ENCODE peak calls at places on chromosome 6, in four cellular contexts. J is AG04450, Z is MM.1S, S is HFFc6. I is an unnamed sample.

GRCh38 chr6:146543940-146544661 is 468 bp downstream of the RAB32 start:
- DNase-seq in Z (no peak), S (peak; percentile 36), J (no peak), I (peak; percentile 41)

GRCh38 chr6:30770164-30770563 is 25.8 kb upstream of the IER3 start:
- DNase-seq in J (no peak), Z (no peak), S (peak; percentile 74), I (peak; percentile 38)

GRCh38 chr6:150004101-150004782 is 21.1 kb downstream of the RAET1L start:
- DNase-seq in Z (peak; percentile 60), J (no peak), S (no peak), I (no peak)

GRCh38 chr6:110415297-110415916 is at the start of gene DDO:
- DNase-seq in J (no peak), S (peak; percentile 48), Z (peak; percentile 40), I (no peak)

GRCh38 chr6:14732845-14733757 is 512.8 kb upstream of the JARID2 start:
- DNase-seq in S (peak; percentile 79), Z (no peak), J (no peak), I (peak; percentile 94)

GRCh38 chr6:28589234-28589951 is 63.7 kb downstream of the GPX5 start:
- DNase-seq in S (peak; percentile 98), Z (peak; percentile 85), J (peak; percentile 74), I (peak; percentile 94)

GRCh38 chr6:82263916-82264315 is 16.4 kb upstream of the IBTK start:
- DNase-seq in S (no peak), Z (no peak), J (no peak), I (no peak)

GRCh38 chr6:166629628-166630027 is 2.6 kb upstream of the RPS6KA2 start:
- DNase-seq in S (peak; percentile 53), J (no peak), Z (no peak), I (no peak)

GRCh38 chr6:148193063-148193680 is 149.5 kb upstream of the SASH1 start:
- DNase-seq in S (no peak), J (no peak), Z (no peak), I (peak; percentile 93)

GRCh38 chr6:149079911-149080501 is 237.5 kb upstream of the TAB2 start:
- DNase-seq in Z (no peak), J (no peak), S (peak; percentile 36), I (peak; percentile 65)

GRCh38 chr6:52538921-52539354 is 37.9 kb downstream of the TRAM2 start:
- DNase-seq in Z (no peak), J (no peak), S (peak; percentile 78), I (no peak)

GRCh38 chr6:132959927-132960326 is 145.6 kb downstream of the RPS12 start:
- DNase-seq in Z (no peak), J (no peak), S (no peak), I (no peak)

GRCh38 chr6:109793793-109794192 is 102.7 kb downstream of the FIG4 start:
- DNase-seq in S (peak; percentile 95), Z (no peak), J (peak; percentile 73), I (peak; percentile 96)

GRCh38 chr6:25296217-25296905 is 17.2 kb downstream of the CARMIL1 start:
- DNase-seq in Z (no peak), J (no peak), S (no peak), I (no peak)

GRCh38 chr6:69901361-69901760 is 35.0 kb downstream of the COL19A1 start:
- DNase-seq in J (no peak), S (no peak), Z (no peak), I (no peak)

GRCh38 chr6:149049230-149049629 is 268.3 kb upstream of the TAB2 start:
- DNase-seq in Z (no peak), S (peak; percentile 21), J (no peak), I (peak; percentile 51)

GRCh38 chr6:35428421-35429149 is 23.6 kb upstream of the FANCE start:
- DNase-seq in Z (no peak), J (no peak), S (no peak), I (no peak)

GRCh38 chr6:128519931-128520435 is 416 bp downstream of the PTPRK start:
- DNase-seq in Z (peak; percentile 42), S (no peak), J (no peak), I (peak; percentile 73)

GRCh38 chr6:56752009-56752408 is 109.3 kb upstream of the DST start:
- DNase-seq in S (peak; percentile 77), J (no peak), Z (no peak), I (peak; percentile 62)

GRCh38 chr6:134065706-134066105 is 13.3 kb upstream of the SLC2A12 start:
- DNase-seq in S (peak; percentile 12), J (no peak), Z (peak; percentile 35), I (peak; percentile 51)

GRCh38 chr6:8131265-8131897 is 29.0 kb upstream of the EEF1E1 start:
- DNase-seq in Z (peak; percentile 63), J (peak; percentile 39), S (peak; percentile 61), I (peak; percentile 68)

GRCh38 chr6:101397199-101397598 is 3.7 kb downstream of the GRIK2 start:
- DNase-seq in J (no peak), Z (no peak), S (no peak), I (peak; percentile 59)

GRCh38 chr6:111207141-111207858 is 120.0 kb downstream of the SLC16A10 start:
- DNase-seq in J (no peak), S (no peak), Z (no peak), I (peak; percentile 64)

GRCh38 chr6:64013061-64013410 is 377.4 kb downstream of the PHF3 start:
- DNase-seq in J (no peak), Z (no peak), S (no peak), I (no peak)

GRCh38 chr6:166009385-166010031 is 158.1 kb downstream of the TBXT start:
- DNase-seq in S (no peak), J (no peak), Z (no peak), I (no peak)

GRCh38 chr6:25706314-25707014 is 48.1 kb upstream of the SLC17A4 start:
- DNase-seq in Z (no peak), J (no peak), S (no peak), I (peak; percentile 51)

GRCh38 chr6:44377971-44378370 is 9.5 kb upstream of the CDC5L start:
- DNase-seq in J (no peak), S (no peak), Z (no peak), I (peak; percentile 28)

GRCh38 chr6:33205172-33206026 is 944 bp downstream of the HSD17B8 start:
- DNase-seq in J (no peak), S (peak; percentile 52), Z (peak; percentile 29), I (peak; percentile 76)

GRCh38 chr6:25875563-25875905 is 1.5 kb upstream of the SLC17A3 start:
- DNase-seq in Z (no peak), S (no peak), J (no peak), I (no peak)

GRCh38 chr6:106872044-106872443 is 102.5 kb downstream of the CD24 start:
- DNase-seq in S (no peak), Z (no peak), J (no peak), I (peak; percentile 83)

GRCh38 chr6:21665436-21666199 is 72.1 kb downstream of the SOX4 start:
- DNase-seq in Z (no peak), S (no peak), J (no peak), I (no peak)

GRCh38 chr6:110813813-110814487 is 1.3 kb downstream of the CDK19 start:
- DNase-seq in J (no peak), S (no peak), Z (no peak), I (peak; percentile 22)

GRCh38 chr6:28497893-28498292 is 17.7 kb downstream of the GPX6 start:
- DNase-seq in S (no peak), J (no peak), Z (no peak), I (no peak)

GRCh38 chr6:36852481-36853147 is 13.4 kb upstream of the CPNE5 start:
- DNase-seq in Z (no peak), S (peak; percentile 86), J (no peak), I (peak; percentile 72)
- TF ChIP-seq CTCF in Z (no peak), S (peak; percentile 45), J (peak; percentile 5), I (no peak)

GRCh38 chr6:169324661-169325459 is 71.2 kb upstream of the THBS2 start:
- DNase-seq in J (no peak), Z (no peak), S (no peak), I (no peak)
- TF ChIP-seq CTCF in J (no peak), Z (no peak), S (no peak), I (no peak)

GRCh38 chr6:157990321-157991066 is 8.8 kb downstream of the SYNJ2 start:
- DNase-seq in J (no peak), Z (no peak), S (no peak), I (no peak)

GRCh38 chr6:157991067-157991432 is 9.4 kb downstream of the SYNJ2 start:
- DNase-seq in J (no peak), S (no peak), Z (no peak), I (no peak)

GRCh38 chr6:157987788-157988699 is 6.4 kb downstream of the SYNJ2 start:
- DNase-seq in J (no peak), S (no peak), Z (no peak), I (no peak)

GRCh38 chr6:157988700-157989063 is 7.0 kb downstream of the SYNJ2 start:
- DNase-seq in J (no peak), S (no peak), Z (no peak), I (no peak)

DNA sequence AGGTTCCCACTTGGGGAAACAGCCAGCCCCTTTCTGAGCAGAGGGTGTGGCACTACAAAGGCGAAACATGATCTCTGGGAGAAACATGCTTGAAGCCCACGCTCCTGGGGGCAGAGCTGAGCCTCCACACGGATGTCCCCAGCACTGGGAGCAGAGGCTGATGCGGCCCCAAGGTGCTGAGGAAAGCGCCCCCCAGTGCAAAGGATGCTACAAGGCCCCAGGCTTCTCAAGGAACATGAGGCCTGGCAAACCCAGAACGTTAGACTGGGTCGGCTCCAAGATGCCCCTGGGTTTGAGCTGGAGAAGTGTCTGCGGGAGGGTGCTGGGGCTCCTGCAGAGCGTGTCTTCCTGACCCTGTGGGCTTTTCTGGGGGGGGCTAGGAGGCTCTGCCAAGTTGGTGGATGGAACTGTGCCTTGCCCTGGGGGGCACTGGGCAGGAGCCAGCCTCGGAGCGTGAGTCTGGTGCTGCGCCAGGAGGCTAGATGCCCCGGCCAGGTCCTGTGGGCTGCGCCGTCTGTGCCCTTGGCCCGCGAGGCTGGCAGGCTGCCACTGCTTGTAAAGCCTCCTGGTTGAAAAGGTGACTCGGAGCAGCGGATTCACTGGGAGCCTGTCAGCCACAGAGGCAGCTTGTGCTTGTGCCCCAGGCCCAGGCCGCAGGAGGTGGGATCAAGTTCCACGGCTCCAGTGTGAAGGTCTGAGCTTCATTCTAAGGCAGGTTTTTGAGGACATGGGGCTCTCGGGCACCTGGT is 8.1 kb downstream of the SYNJ2 start:
- DNase-seq in S (peak; percentile 47), J (no peak), Z (no peak), I (peak; percentile 53)
- TF ChIP-seq CTCF in S (peak; percentile 30), J (no peak), Z (no peak), I (no peak)

DNA sequence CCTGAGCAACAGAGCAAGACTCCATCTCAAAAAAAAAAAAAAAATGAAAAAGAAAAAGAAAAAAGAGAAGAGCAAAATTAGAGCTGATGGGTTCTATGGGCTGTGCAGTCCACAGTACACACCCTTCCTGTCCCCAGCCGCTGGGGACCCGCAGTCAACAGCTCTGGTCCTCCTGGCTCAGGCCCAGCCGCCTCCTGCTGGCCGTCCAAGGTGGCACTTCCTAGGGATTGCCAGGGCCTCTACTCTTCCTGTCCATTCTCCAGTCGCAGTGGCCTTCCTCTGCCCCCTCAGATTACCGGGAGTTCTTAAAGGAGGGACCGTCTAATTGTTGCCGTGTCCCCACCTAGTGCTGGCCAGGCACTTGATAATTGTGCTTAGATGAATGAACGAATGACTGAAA is 41.7 kb downstream of the TMEM242 start:
- DNase-seq in J (no peak), Z (no peak), S (no peak), I (no peak)
- TF ChIP-seq CTCF in J (peak; percentile 27), Z (no peak), S (peak; percentile 41), I (peak; percentile 25)

I was measured in epithelial cell of esophagus.